ENCODE peak calls at places on chromosomes 1 and 21, in seven cellular contexts. One of them, this sample, is unnamed.

GRCh38 chr1:59680044-59680443 is 134.7 kb upstream of the HOOK1 start:
- DNase-seq in Peyer's patch: no peak
- DNase-seq in astrocyte: no peak
- DNase-seq in left lung: no peak
- DNase-seq in pancreas: no peak
- DNase-seq in upper lobe of right lung: no peak
- DNase-seq in heart right ventricle: no peak
- DNase-seq in this sample: no peak

GRCh38 chr1:198201956-198202784 is 45.4 kb downstream of the NEK7 start:
- DNase-seq in pancreas: no peak
- DNase-seq in heart right ventricle: no peak
- DNase-seq in upper lobe of right lung: no peak
- DNase-seq in astrocyte: no peak
- DNase-seq in left lung: no peak
- DNase-seq in Peyer's patch: no peak
- DNase-seq in this sample: no peak

GRCh38 chr1:47906009-47906432 is 91.2 kb downstream of the TRABD2B start:
- DNase-seq in astrocyte: no peak
- DNase-seq in heart right ventricle: no peak
- DNase-seq in pancreas: no peak
- DNase-seq in left lung: peak; percentile 73
- DNase-seq in Peyer's patch: no peak
- DNase-seq in upper lobe of right lung: peak; percentile 68
- DNase-seq in this sample: no peak

GRCh38 chr1:245079021-245079609 is 75.7 kb upstream of the KIF26B start:
- DNase-seq in pancreas: no peak
- DNase-seq in astrocyte: peak; percentile 43
- DNase-seq in heart right ventricle: no peak
- DNase-seq in Peyer's patch: no peak
- DNase-seq in upper lobe of right lung: no peak
- DNase-seq in left lung: no peak
- DNase-seq in this sample: no peak

GRCh38 chr1:233240839-233241682 is 54.5 kb downstream of the PCNX2 start:
- DNase-seq in left lung: peak; percentile 66
- DNase-seq in pancreas: peak; percentile 27
- DNase-seq in Peyer's patch: no peak
- DNase-seq in upper lobe of right lung: peak; percentile 77
- DNase-seq in astrocyte: no peak
- DNase-seq in heart right ventricle: peak; percentile 54
- DNase-seq in this sample: peak; percentile 75

GRCh38 chr1:64474639-64475038 is 4.7 kb downstream of the CACHD1 start:
- DNase-seq in heart right ventricle: peak; percentile 66
- DNase-seq in pancreas: peak; percentile 69
- DNase-seq in left lung: peak; percentile 74
- DNase-seq in upper lobe of right lung: peak; percentile 75
- DNase-seq in astrocyte: no peak
- DNase-seq in Peyer's patch: no peak
- DNase-seq in this sample: peak; percentile 65

GRCh38 chr1:215273838-215274516 is 191.4 kb downstream of the KCNK2 start:
- DNase-seq in Peyer's patch: no peak
- DNase-seq in heart right ventricle: no peak
- DNase-seq in astrocyte: peak; percentile 95
- DNase-seq in left lung: no peak
- DNase-seq in pancreas: no peak
- DNase-seq in upper lobe of right lung: no peak
- DNase-seq in this sample: no peak

GRCh38 chr1:228455715-228456114 is 31.5 kb upstream of the RNF187 start:
- DNase-seq in Peyer's patch: no peak
- DNase-seq in left lung: no peak
- DNase-seq in heart right ventricle: no peak
- DNase-seq in upper lobe of right lung: no peak
- DNase-seq in astrocyte: no peak
- DNase-seq in pancreas: no peak
- DNase-seq in this sample: no peak

GRCh38 chr21:35614412-35614901 is 445.9 kb downstream of the SETD4 start:
- DNase-seq in Peyer's patch: no peak
- DNase-seq in upper lobe of right lung: no peak
- DNase-seq in heart right ventricle: no peak
- DNase-seq in astrocyte: peak; percentile 74
- DNase-seq in pancreas: no peak
- DNase-seq in left lung: no peak
- DNase-seq in this sample: no peak

GRCh38 chr1:196148367-196148970 is 459.8 kb downstream of the KCNT2 start:
- DNase-seq in upper lobe of right lung: no peak
- DNase-seq in Peyer's patch: no peak
- DNase-seq in astrocyte: peak; percentile 6
- DNase-seq in pancreas: no peak
- DNase-seq in left lung: no peak
- DNase-seq in heart right ventricle: no peak
- DNase-seq in this sample: no peak

GRCh38 chr1:2859881-2860430 is 58.5 kb upstream of the TTC34 start:
- DNase-seq in left lung: no peak
- DNase-seq in pancreas: no peak
- DNase-seq in astrocyte: no peak
- DNase-seq in Peyer's patch: no peak
- DNase-seq in upper lobe of right lung: no peak
- DNase-seq in heart right ventricle: no peak
- DNase-seq in this sample: peak; percentile 6

GRCh38 chr21:14866859-14867560 is 197.8 kb downstream of the NRIP1 start:
- DNase-seq in upper lobe of right lung: no peak
- DNase-seq in Peyer's patch: no peak
- DNase-seq in pancreas: no peak
- DNase-seq in heart right ventricle: no peak
- DNase-seq in astrocyte: no peak
- DNase-seq in left lung: no peak
- DNase-seq in this sample: no peak

GRCh38 chr1:206723500-206724472 is 39.1 kb downstream of the MAPKAPK2 start:
- DNase-seq in heart right ventricle: peak; percentile 56
- DNase-seq in astrocyte: peak; percentile 92
- DNase-seq in Peyer's patch: no peak
- DNase-seq in upper lobe of right lung: peak; percentile 86
- DNase-seq in pancreas: peak; percentile 47
- DNase-seq in left lung: peak; percentile 82
- DNase-seq in this sample: peak; percentile 81

GRCh38 chr1:62962794-62963776 is 179.2 kb downstream of the ATG4C start:
- DNase-seq in pancreas: peak; percentile 10
- DNase-seq in heart right ventricle: no peak
- DNase-seq in Peyer's patch: no peak
- DNase-seq in left lung: no peak
- DNase-seq in astrocyte: peak; percentile 3
- DNase-seq in upper lobe of right lung: no peak
- DNase-seq in this sample: no peak

GRCh38 chr1:1614204-1614953 is 921 bp upstream of the MIB2 start:
- DNase-seq in upper lobe of right lung: peak; percentile 81
- DNase-seq in Peyer's patch: peak; percentile 48
- DNase-seq in pancreas: peak; percentile 55
- DNase-seq in left lung: peak; percentile 59
- DNase-seq in astrocyte: peak; percentile 86
- DNase-seq in heart right ventricle: peak; percentile 15
- DNase-seq in this sample: peak; percentile 47

GRCh38 chr1:197027359-197027758 is 39.7 kb downstream of the F13B start:
- DNase-seq in Peyer's patch: no peak
- DNase-seq in astrocyte: no peak
- DNase-seq in heart right ventricle: no peak
- DNase-seq in upper lobe of right lung: no peak
- DNase-seq in pancreas: no peak
- DNase-seq in left lung: no peak
- DNase-seq in this sample: no peak

GRCh38 chr1:36557041-36558000 is 74.6 kb upstream of the CSF3R start:
- DNase-seq in left lung: no peak
- DNase-seq in heart right ventricle: no peak
- DNase-seq in astrocyte: no peak
- DNase-seq in pancreas: no peak
- DNase-seq in Peyer's patch: no peak
- DNase-seq in upper lobe of right lung: peak; percentile 40
- DNase-seq in this sample: no peak

GRCh38 chr1:182248721-182249120 is 142.9 kb downstream of the GLUL start:
- DNase-seq in astrocyte: no peak
- DNase-seq in left lung: no peak
- DNase-seq in heart right ventricle: no peak
- DNase-seq in Peyer's patch: no peak
- DNase-seq in pancreas: no peak
- DNase-seq in upper lobe of right lung: no peak
- DNase-seq in this sample: no peak

GRCh38 chr1:152035406-152036315 is 1.1 kb downstream of the S100A11 start:
- DNase-seq in Peyer's patch: no peak
- DNase-seq in left lung: no peak
- DNase-seq in astrocyte: no peak
- DNase-seq in upper lobe of right lung: no peak
- DNase-seq in pancreas: no peak
- DNase-seq in heart right ventricle: no peak
- DNase-seq in this sample: no peak

GRCh38 chr1:204396015-204396583 is 15.5 kb downstream of the PPP1R15B start:
- DNase-seq in Peyer's patch: no peak
- DNase-seq in upper lobe of right lung: no peak
- DNase-seq in astrocyte: no peak
- DNase-seq in pancreas: no peak
- DNase-seq in left lung: no peak
- DNase-seq in heart right ventricle: no peak
- DNase-seq in this sample: no peak

GRCh38 chr1:216325946-216326345 is 97.3 kb downstream of the USH2A start:
- DNase-seq in left lung: no peak
- DNase-seq in heart right ventricle: no peak
- DNase-seq in Peyer's patch: no peak
- DNase-seq in upper lobe of right lung: no peak
- DNase-seq in pancreas: no peak
- DNase-seq in astrocyte: peak; percentile 31
- DNase-seq in this sample: no peak

GRCh38 chr1:220170836-220171526 is 77.0 kb downstream of the IARS2 start:
- DNase-seq in heart right ventricle: no peak
- DNase-seq in upper lobe of right lung: no peak
- DNase-seq in Peyer's patch: no peak
- DNase-seq in astrocyte: no peak
- DNase-seq in left lung: no peak
- DNase-seq in pancreas: no peak
- DNase-seq in this sample: no peak
- H3K36me3 ChIP-seq in heart right ventricle: peaks cover 75% of the 10 kb centered on the region
- H3K36me3 ChIP-seq in upper lobe of right lung: peaks cover 65% of the 10 kb centered on the region
- H3K36me3 ChIP-seq in Peyer's patch: no peaks in the 10 kb centered on the region
- H3K36me3 ChIP-seq in astrocyte: peaks cover 46% of the 10 kb centered on the region
- H3K36me3 ChIP-seq in left lung: peaks cover 2% of the 10 kb centered on the region
- H3K36me3 ChIP-seq in pancreas: no peaks in the 10 kb centered on the region
- H3K36me3 ChIP-seq in this sample: peaks cover 18% of the 10 kb centered on the region

GRCh38 chr1:57377731-57378139 is 46.1 kb downstream of the DAB1 start:
- DNase-seq in heart right ventricle: no peak
- DNase-seq in left lung: no peak
- DNase-seq in upper lobe of right lung: no peak
- DNase-seq in astrocyte: no peak
- DNase-seq in pancreas: no peak
- DNase-seq in Peyer's patch: no peak
- DNase-seq in this sample: no peak
- TF ChIP-seq CTCF in heart right ventricle: no peak
- TF ChIP-seq CTCF in left lung: no peak
- TF ChIP-seq CTCF in upper lobe of right lung: no peak
- TF ChIP-seq CTCF in astrocyte: no peak
- TF ChIP-seq CTCF in pancreas: no peak
- TF ChIP-seq CTCF in Peyer's patch: no peak
- TF ChIP-seq CTCF in this sample: no peak

DNA sequence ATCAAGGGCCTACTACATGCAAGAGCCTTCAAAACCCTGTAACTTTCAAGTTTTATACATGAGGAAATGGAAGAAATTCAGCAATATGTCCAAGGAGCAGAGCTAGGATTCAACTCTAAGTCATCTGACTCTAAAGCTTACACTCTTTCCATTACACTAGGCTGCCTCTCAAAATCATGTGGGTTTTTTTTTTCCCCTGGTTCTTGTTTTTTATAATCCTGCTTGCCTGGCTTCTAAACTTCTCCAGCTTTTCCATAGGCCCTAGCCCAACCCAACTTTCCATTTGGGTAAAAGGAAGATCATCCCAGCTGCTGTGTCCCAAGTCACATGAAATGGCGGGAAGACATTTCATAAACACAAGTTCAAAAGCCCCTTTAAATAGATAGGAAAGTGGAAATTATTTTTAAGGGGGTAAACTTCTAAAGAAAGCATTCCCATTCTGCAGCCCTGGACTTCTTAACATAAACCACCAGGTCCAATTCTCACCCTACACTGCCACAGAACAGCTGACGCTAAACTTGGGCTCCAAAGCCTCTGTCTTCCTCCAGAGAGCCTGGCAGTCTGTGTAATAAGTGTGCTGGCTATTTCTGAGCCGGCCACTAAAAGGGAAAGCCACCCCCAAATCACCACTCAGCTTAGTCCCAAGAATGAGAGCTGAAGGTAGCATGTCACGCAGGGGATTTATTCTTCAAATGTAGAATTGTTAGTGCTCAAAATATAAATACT is 46.9 kb downstream of the ITPKB start:
- DNase-seq in heart right ventricle: no peak
- DNase-seq in upper lobe of right lung: no peak
- DNase-seq in Peyer's patch: no peak
- DNase-seq in left lung: no peak
- DNase-seq in pancreas: no peak
- DNase-seq in astrocyte: no peak
- DNase-seq in this sample: no peak
- H3K4me1 ChIP-seq in heart right ventricle: peaks cover 77% of the 10 kb centered on the region
- H3K4me1 ChIP-seq in upper lobe of right lung: peaks cover 51% of the 10 kb centered on the region
- H3K4me1 ChIP-seq in Peyer's patch: peaks cover 10% of the 10 kb centered on the region
- H3K4me1 ChIP-seq in left lung: peaks cover 19% of the 10 kb centered on the region
- H3K4me1 ChIP-seq in pancreas: no peaks in the 10 kb centered on the region
- H3K4me1 ChIP-seq in astrocyte: peaks cover 8% of the 10 kb centered on the region
- H3K4me1 ChIP-seq in this sample: no peaks in the 10 kb centered on the region

DNA sequence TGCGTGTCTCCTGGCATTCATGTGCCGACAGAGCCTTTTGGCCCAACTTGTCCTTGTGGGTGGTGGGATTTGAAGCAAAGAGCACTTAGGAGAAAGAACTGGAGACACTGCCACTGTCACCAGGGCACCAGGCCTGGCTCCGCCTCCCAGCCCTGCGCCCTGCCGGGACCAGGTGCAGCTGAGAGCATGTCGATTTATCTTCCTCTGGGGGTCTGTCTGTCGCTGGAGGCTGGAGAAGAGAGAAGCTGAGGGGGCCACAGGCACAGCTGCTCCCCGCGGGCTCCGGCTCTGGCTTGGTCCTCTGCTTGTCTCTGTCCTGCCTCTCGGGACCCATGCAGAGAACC is 28.2 kb downstream of the PCNT start:
- DNase-seq in Peyer's patch: no peak
- DNase-seq in upper lobe of right lung: no peak
- DNase-seq in pancreas: no peak
- DNase-seq in left lung: no peak
- DNase-seq in astrocyte: no peak
- DNase-seq in heart right ventricle: no peak
- DNase-seq in this sample: no peak
- H3K36me3 ChIP-seq in Peyer's patch: no peaks in the 10 kb centered on the region
- H3K36me3 ChIP-seq in upper lobe of right lung: peaks cover 93% of the 10 kb centered on the region
- H3K36me3 ChIP-seq in pancreas: peaks cover 11% of the 10 kb centered on the region
- H3K36me3 ChIP-seq in left lung: no peaks in the 10 kb centered on the region
- H3K36me3 ChIP-seq in astrocyte: peaks cover 18% of the 10 kb centered on the region
- H3K36me3 ChIP-seq in heart right ventricle: peaks cover 96% of the 10 kb centered on the region
- H3K36me3 ChIP-seq in this sample: no peaks in the 10 kb centered on the region

GRCh38 chr21:26810266-26810665 is 34.9 kb downstream of the ADAMTS1 start:
- DNase-seq in upper lobe of right lung: no peak
- DNase-seq in Peyer's patch: no peak
- DNase-seq in pancreas: no peak
- DNase-seq in heart right ventricle: no peak
- DNase-seq in left lung: no peak
- DNase-seq in astrocyte: no peak
- DNase-seq in this sample: no peak
- TF ChIP-seq CTCF in upper lobe of right lung: no peak
- TF ChIP-seq CTCF in Peyer's patch: no peak
- TF ChIP-seq CTCF in pancreas: no peak
- TF ChIP-seq CTCF in heart right ventricle: no peak
- TF ChIP-seq CTCF in left lung: no peak
- TF ChIP-seq CTCF in astrocyte: no peak
- TF ChIP-seq CTCF in this sample: no peak

GRCh38 chr1:13667696-13668095 is 32.3 kb upstream of the PRDM2 start:
- DNase-seq in heart right ventricle: no peak
- DNase-seq in Peyer's patch: no peak
- DNase-seq in left lung: no peak
- DNase-seq in pancreas: no peak
- DNase-seq in upper lobe of right lung: no peak
- DNase-seq in astrocyte: no peak
- DNase-seq in this sample: no peak
- H3K4me1 ChIP-seq in heart right ventricle: no peaks in the 10 kb centered on the region
- H3K4me1 ChIP-seq in Peyer's patch: peaks cover 6% of the 10 kb centered on the region
- H3K4me1 ChIP-seq in left lung: peaks cover 5% of the 10 kb centered on the region
- H3K4me1 ChIP-seq in pancreas: no peaks in the 10 kb centered on the region
- H3K4me1 ChIP-seq in upper lobe of right lung: no peaks in the 10 kb centered on the region
- H3K4me1 ChIP-seq in astrocyte: no peaks in the 10 kb centered on the region
- H3K4me1 ChIP-seq in this sample: no peaks in the 10 kb centered on the region